ENCODE peak calls at places on chromosomes 2 and 18, in ten cellular contexts. One of them, this sample, is unnamed. For H3K4me1, the result is how much of the 10 kb centered on the place peaks cover.

GRCh38 chr2:100592226-100592625 is 29.4 kb downstream of the PDCL3 start:
- DNase-seq in CD8-positive, alpha-beta T cell: no peak
- DNase-seq in transverse colon: no peak
- DNase-seq in NT2/D1: no peak
- DNase-seq in lower lobe of right lung: no peak
- DNase-seq in cardiac muscle cell: peak
- DNase-seq in mammary epithelial cell: no peak
- DNase-seq in heart left ventricle: no peak
- DNase-seq in mesendoderm: no peak
- DNase-seq in stomach: no peak
- DNase-seq in this sample: no peak

GRCh38 chr2:215896921-215897320 is 116.4 kb downstream of the MREG start:
- DNase-seq in CD8-positive, alpha-beta T cell: no peak
- DNase-seq in transverse colon: no peak
- DNase-seq in NT2/D1: no peak
- DNase-seq in lower lobe of right lung: no peak
- DNase-seq in cardiac muscle cell: no peak
- DNase-seq in mammary epithelial cell: peak
- DNase-seq in heart left ventricle: no peak
- DNase-seq in mesendoderm: no peak
- DNase-seq in stomach: no peak
- DNase-seq in this sample: no peak

GRCh38 chr18:36372902-36373301 is 75.4 kb downstream of the FHOD3 start:
- DNase-seq in CD8-positive, alpha-beta T cell: no peak
- DNase-seq in transverse colon: no peak
- DNase-seq in NT2/D1: no peak
- DNase-seq in lower lobe of right lung: no peak
- DNase-seq in cardiac muscle cell: peak
- DNase-seq in mammary epithelial cell: peak
- DNase-seq in heart left ventricle: no peak
- DNase-seq in mesendoderm: no peak
- DNase-seq in stomach: no peak
- DNase-seq in this sample: no peak

GRCh38 chr2:120736955-120737801 is 1.5 kb downstream of the GLI2 start:
- DNase-seq in CD8-positive, alpha-beta T cell: no peak
- DNase-seq in transverse colon: no peak
- DNase-seq in NT2/D1: peak
- DNase-seq in lower lobe of right lung: no peak
- DNase-seq in cardiac muscle cell: peak
- DNase-seq in mammary epithelial cell: peak
- DNase-seq in heart left ventricle: peak
- DNase-seq in mesendoderm: peak
- DNase-seq in stomach: peak
- DNase-seq in this sample: peak

GRCh38 chr18:11767329-11767728 is 78.3 kb downstream of the GNAL start:
- DNase-seq in CD8-positive, alpha-beta T cell: no peak
- DNase-seq in transverse colon: no peak
- DNase-seq in NT2/D1: no peak
- DNase-seq in lower lobe of right lung: no peak
- DNase-seq in cardiac muscle cell: no peak
- DNase-seq in mammary epithelial cell: no peak
- DNase-seq in heart left ventricle: no peak
- DNase-seq in mesendoderm: no peak
- DNase-seq in stomach: no peak
- DNase-seq in this sample: no peak

GRCh38 chr2:26672112-26672817 is 20.3 kb upstream of the KCNK3 start:
- DNase-seq in CD8-positive, alpha-beta T cell: no peak
- DNase-seq in transverse colon: no peak
- DNase-seq in NT2/D1: no peak
- DNase-seq in lower lobe of right lung: no peak
- DNase-seq in cardiac muscle cell: no peak
- DNase-seq in mammary epithelial cell: no peak
- DNase-seq in heart left ventricle: no peak
- DNase-seq in mesendoderm: peak
- DNase-seq in stomach: no peak
- DNase-seq in this sample: no peak

GRCh38 chr2:222358876-222359275 is 60.1 kb upstream of the PAX3 start:
- DNase-seq in CD8-positive, alpha-beta T cell: no peak
- DNase-seq in transverse colon: no peak
- DNase-seq in NT2/D1: no peak
- DNase-seq in lower lobe of right lung: peak
- DNase-seq in cardiac muscle cell: peak
- DNase-seq in mammary epithelial cell: peak
- DNase-seq in heart left ventricle: peak
- DNase-seq in mesendoderm: no peak
- DNase-seq in stomach: no peak
- DNase-seq in this sample: no peak

GRCh38 chr2:223944166-223944703 is 900 bp downstream of the WDFY1 start:
- DNase-seq in CD8-positive, alpha-beta T cell: no peak
- DNase-seq in transverse colon: peak
- DNase-seq in NT2/D1: peak
- DNase-seq in lower lobe of right lung: peak
- DNase-seq in cardiac muscle cell: no peak
- DNase-seq in mammary epithelial cell: peak
- DNase-seq in heart left ventricle: peak
- DNase-seq in mesendoderm: peak
- DNase-seq in stomach: peak
- DNase-seq in this sample: peak

GRCh38 chr2:66762761-66763160 is 327.8 kb downstream of the MEIS1 start:
- DNase-seq in CD8-positive, alpha-beta T cell: no peak
- DNase-seq in transverse colon: no peak
- DNase-seq in NT2/D1: no peak
- DNase-seq in lower lobe of right lung: no peak
- DNase-seq in cardiac muscle cell: no peak
- DNase-seq in mammary epithelial cell: no peak
- DNase-seq in heart left ventricle: no peak
- DNase-seq in mesendoderm: no peak
- DNase-seq in stomach: no peak
- DNase-seq in this sample: no peak

GRCh38 chr2:70440621-70441020 is 113.0 kb downstream of the TGFA start:
- DNase-seq in CD8-positive, alpha-beta T cell: peak
- DNase-seq in transverse colon: no peak
- DNase-seq in NT2/D1: no peak
- DNase-seq in lower lobe of right lung: no peak
- DNase-seq in cardiac muscle cell: no peak
- DNase-seq in mammary epithelial cell: no peak
- DNase-seq in heart left ventricle: no peak
- DNase-seq in mesendoderm: no peak
- DNase-seq in stomach: no peak
- DNase-seq in this sample: no peak

GRCh38 chr2:174336403-174337336 is 1.9 kb downstream of the SP9 start:
- DNase-seq in CD8-positive, alpha-beta T cell: no peak
- DNase-seq in transverse colon: peak
- DNase-seq in NT2/D1: no peak
- DNase-seq in lower lobe of right lung: peak
- DNase-seq in cardiac muscle cell: no peak
- DNase-seq in mammary epithelial cell: peak
- DNase-seq in heart left ventricle: peak
- DNase-seq in mesendoderm: peak
- DNase-seq in stomach: no peak
- DNase-seq in this sample: peak

GRCh38 chr2:174337337-174338154 is 2.8 kb downstream of the SP9 start:
- DNase-seq in CD8-positive, alpha-beta T cell: no peak
- DNase-seq in transverse colon: no peak
- DNase-seq in NT2/D1: no peak
- DNase-seq in lower lobe of right lung: no peak
- DNase-seq in cardiac muscle cell: peak
- DNase-seq in mammary epithelial cell: peak
- DNase-seq in heart left ventricle: peak
- DNase-seq in mesendoderm: peak
- DNase-seq in stomach: no peak
- DNase-seq in this sample: peak

GRCh38 chr2:174339571-174339966 is 4.8 kb downstream of the SP9 start:
- DNase-seq in CD8-positive, alpha-beta T cell: no peak
- DNase-seq in transverse colon: no peak
- DNase-seq in NT2/D1: no peak
- DNase-seq in lower lobe of right lung: no peak
- DNase-seq in cardiac muscle cell: no peak
- DNase-seq in mammary epithelial cell: no peak
- DNase-seq in heart left ventricle: no peak
- DNase-seq in mesendoderm: no peak
- DNase-seq in stomach: no peak
- DNase-seq in this sample: no peak

GRCh38 chr2:174338626-174339570 is 4.1 kb downstream of the SP9 start:
- DNase-seq in CD8-positive, alpha-beta T cell: no peak
- DNase-seq in transverse colon: no peak
- DNase-seq in NT2/D1: no peak
- DNase-seq in lower lobe of right lung: no peak
- DNase-seq in cardiac muscle cell: no peak
- DNase-seq in mammary epithelial cell: no peak
- DNase-seq in heart left ventricle: no peak
- DNase-seq in mesendoderm: peak
- DNase-seq in stomach: no peak
- DNase-seq in this sample: no peak

DNA sequence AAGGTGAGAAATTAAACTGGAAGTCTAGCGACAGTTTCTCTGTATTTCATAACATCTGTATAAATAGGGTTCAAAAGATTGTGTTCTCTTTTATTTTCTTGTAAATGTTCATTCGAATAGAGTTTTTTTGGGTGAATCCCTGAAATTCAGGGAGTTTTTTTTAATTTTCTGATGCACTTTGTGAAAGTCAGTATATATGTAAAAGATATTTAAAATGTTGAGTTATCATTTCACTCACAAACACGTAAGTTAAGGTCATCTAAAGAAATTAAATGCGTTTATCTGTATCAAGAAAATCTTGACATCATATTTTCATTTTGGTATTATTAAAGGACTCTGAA is 3.4 kb downstream of the SP9 start:
- DNase-seq in CD8-positive, alpha-beta T cell: no peak
- DNase-seq in transverse colon: no peak
- DNase-seq in NT2/D1: no peak
- DNase-seq in lower lobe of right lung: no peak
- DNase-seq in cardiac muscle cell: no peak
- DNase-seq in mammary epithelial cell: no peak
- DNase-seq in heart left ventricle: no peak
- DNase-seq in mesendoderm: no peak
- DNase-seq in stomach: no peak
- DNase-seq in this sample: no peak
- H3K4me1 ChIP-seq in CD8-positive, alpha-beta T cell: half or more
- H3K4me1 ChIP-seq in transverse colon: half or more
- H3K4me1 ChIP-seq in NT2/D1: under half
- H3K4me1 ChIP-seq in lower lobe of right lung: half or more
- H3K4me1 ChIP-seq in cardiac muscle cell: under half
- H3K4me1 ChIP-seq in mammary epithelial cell: under half
- H3K4me1 ChIP-seq in heart left ventricle: half or more
- H3K4me1 ChIP-seq in mesendoderm: under half
- H3K4me1 ChIP-seq in stomach: half or more
- H3K4me1 ChIP-seq in this sample: under half

GRCh38 chr2:25338401-25338800 is 3.3 kb downstream of the DNMT3A start:
- DNase-seq in CD8-positive, alpha-beta T cell: no peak
- DNase-seq in transverse colon: no peak
- DNase-seq in NT2/D1: no peak
- DNase-seq in lower lobe of right lung: no peak
- DNase-seq in cardiac muscle cell: no peak
- DNase-seq in mammary epithelial cell: no peak
- DNase-seq in heart left ventricle: no peak
- DNase-seq in mesendoderm: no peak
- DNase-seq in stomach: no peak
- DNase-seq in this sample: no peak
- H3K4me1 ChIP-seq in CD8-positive, alpha-beta T cell: half or more
- H3K4me1 ChIP-seq in transverse colon: half or more
- H3K4me1 ChIP-seq in NT2/D1: under half
- H3K4me1 ChIP-seq in lower lobe of right lung: under half
- H3K4me1 ChIP-seq in cardiac muscle cell: under half
- H3K4me1 ChIP-seq in mammary epithelial cell: under half
- H3K4me1 ChIP-seq in heart left ventricle: half or more
- H3K4me1 ChIP-seq in mesendoderm: under half
- H3K4me1 ChIP-seq in stomach: half or more
- H3K4me1 ChIP-seq in this sample: under half

DNA sequence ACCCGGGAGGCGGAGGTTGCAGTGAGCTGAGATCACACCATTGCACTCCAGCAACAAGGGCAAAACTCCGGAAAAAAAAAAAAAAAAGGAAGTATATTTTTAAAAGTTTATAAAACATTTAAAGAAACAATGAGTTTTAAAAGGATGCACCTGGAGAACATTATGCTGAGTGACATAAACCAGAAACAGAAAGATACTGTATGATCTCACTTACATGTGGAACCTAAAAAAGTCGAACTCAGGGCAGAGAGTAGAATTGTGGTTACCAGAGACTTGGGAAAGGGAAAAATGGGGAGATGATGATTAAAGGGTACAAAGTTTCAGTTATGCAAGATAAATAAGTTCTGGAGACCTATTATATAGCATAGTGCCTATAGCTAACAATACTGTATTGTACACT is 52.8 kb upstream of the RTN4 start:
- DNase-seq in CD8-positive, alpha-beta T cell: no peak
- DNase-seq in transverse colon: no peak
- DNase-seq in NT2/D1: no peak
- DNase-seq in lower lobe of right lung: no peak
- DNase-seq in cardiac muscle cell: peak
- DNase-seq in mammary epithelial cell: no peak
- DNase-seq in heart left ventricle: no peak
- DNase-seq in mesendoderm: no peak
- DNase-seq in stomach: no peak
- DNase-seq in this sample: no peak
- H3K4me1 ChIP-seq in CD8-positive, alpha-beta T cell: under half
- H3K4me1 ChIP-seq in transverse colon: under half
- H3K4me1 ChIP-seq in NT2/D1: under half
- H3K4me1 ChIP-seq in lower lobe of right lung: under half
- H3K4me1 ChIP-seq in cardiac muscle cell: under half
- H3K4me1 ChIP-seq in mammary epithelial cell: under half
- H3K4me1 ChIP-seq in heart left ventricle: under half
- H3K4me1 ChIP-seq in mesendoderm: under half
- H3K4me1 ChIP-seq in stomach: under half
- H3K4me1 ChIP-seq in this sample: under half

GRCh38 chr2:236342507-236342906 is 78.3 kb upstream of the ASB18 start:
- DNase-seq in CD8-positive, alpha-beta T cell: no peak
- DNase-seq in transverse colon: no peak
- DNase-seq in NT2/D1: no peak
- DNase-seq in lower lobe of right lung: no peak
- DNase-seq in cardiac muscle cell: no peak
- DNase-seq in mammary epithelial cell: no peak
- DNase-seq in heart left ventricle: no peak
- DNase-seq in mesendoderm: no peak
- DNase-seq in stomach: no peak
- DNase-seq in this sample: no peak

GRCh38 chr2:236341721-236342120 is 77.5 kb upstream of the ASB18 start:
- DNase-seq in CD8-positive, alpha-beta T cell: no peak
- DNase-seq in transverse colon: no peak
- DNase-seq in NT2/D1: no peak
- DNase-seq in lower lobe of right lung: no peak
- DNase-seq in cardiac muscle cell: no peak
- DNase-seq in mammary epithelial cell: no peak
- DNase-seq in heart left ventricle: no peak
- DNase-seq in mesendoderm: no peak
- DNase-seq in stomach: no peak
- DNase-seq in this sample: no peak

GRCh38 chr2:236342951-236343350 is 78.7 kb upstream of the ASB18 start:
- DNase-seq in CD8-positive, alpha-beta T cell: no peak
- DNase-seq in transverse colon: no peak
- DNase-seq in NT2/D1: no peak
- DNase-seq in lower lobe of right lung: no peak
- DNase-seq in cardiac muscle cell: no peak
- DNase-seq in mammary epithelial cell: no peak
- DNase-seq in heart left ventricle: no peak
- DNase-seq in mesendoderm: no peak
- DNase-seq in stomach: no peak
- DNase-seq in this sample: no peak

GRCh38 chr2:236340251-236340650 is 76.0 kb upstream of the ASB18 start:
- DNase-seq in CD8-positive, alpha-beta T cell: no peak
- DNase-seq in transverse colon: no peak
- DNase-seq in NT2/D1: no peak
- DNase-seq in lower lobe of right lung: no peak
- DNase-seq in cardiac muscle cell: no peak
- DNase-seq in mammary epithelial cell: no peak
- DNase-seq in heart left ventricle: no peak
- DNase-seq in mesendoderm: no peak
- DNase-seq in stomach: no peak
- DNase-seq in this sample: no peak

GRCh38 chr2:236341066-236341465 is 76.9 kb upstream of the ASB18 start:
- DNase-seq in CD8-positive, alpha-beta T cell: no peak
- DNase-seq in transverse colon: no peak
- DNase-seq in NT2/D1: no peak
- DNase-seq in lower lobe of right lung: no peak
- DNase-seq in cardiac muscle cell: no peak
- DNase-seq in mammary epithelial cell: no peak
- DNase-seq in heart left ventricle: no peak
- DNase-seq in mesendoderm: no peak
- DNase-seq in stomach: no peak
- DNase-seq in this sample: no peak
- H3K4me1 ChIP-seq in CD8-positive, alpha-beta T cell: under half
- H3K4me1 ChIP-seq in transverse colon: under half
- H3K4me1 ChIP-seq in NT2/D1: under half
- H3K4me1 ChIP-seq in lower lobe of right lung: under half
- H3K4me1 ChIP-seq in cardiac muscle cell: under half
- H3K4me1 ChIP-seq in mammary epithelial cell: under half
- H3K4me1 ChIP-seq in heart left ventricle: under half
- H3K4me1 ChIP-seq in mesendoderm: under half
- H3K4me1 ChIP-seq in stomach: under half
- H3K4me1 ChIP-seq in this sample: under half

This sample was measured in hepatocyte.